ENCODE peak calls at places on chromosomes 6 and 20, in ten cellular contexts. D is upper lobe of left lung, I is endothelial cell, O is psoas muscle, M is pancreas, N is fibroblast of the aortic adventitia, C is uterus, U is fibroblast of mammary gland, R is B cell, J is HFFc6. W is an unnamed sample.

GRCh38 chr6:36492092-36492491 is 49.3 kb downstream of the KCTD20 start:
- DNase-seq in D (no peak), I (no peak), O (no peak), M (no peak), N (no peak), C (no peak), U (no peak), R (no peak), J (no peak), W (no peak)

GRCh38 chr6:133171989-133172604 is 69.1 kb upstream of the EYA4 start:
- DNase-seq in D (peak), I (no peak), O (no peak), M (no peak), N (no peak), C (no peak), U (no peak), R (no peak), J (no peak), W (no peak)

GRCh38 chr6:95280690-95281273 is 296.6 kb upstream of the MANEA start:
- DNase-seq in D (no peak), I (peak), O (no peak), M (no peak), N (peak), C (no peak), U (peak), R (no peak), J (no peak), W (no peak)

GRCh38 chr6:35967059-35967769 is 46.3 kb upstream of the SRPK1 start:
- DNase-seq in D (no peak), I (no peak), O (no peak), M (no peak), N (no peak), C (no peak), U (no peak), R (no peak), J (no peak), W (no peak)

GRCh38 chr20:31505903-31506302 is 8.3 kb upstream of the HM13 start:
- DNase-seq in D (no peak), I (no peak), O (no peak), M (no peak), N (no peak), C (no peak), U (no peak), R (no peak), J (no peak), W (no peak)

GRCh38 chr6:1636971-1637871 is 27.5 kb downstream of the FOXC1 start:
- DNase-seq in D (peak), I (no peak), O (no peak), M (peak), N (no peak), C (no peak), U (no peak), R (no peak), J (no peak), W (no peak)

GRCh38 chr6:130307752-130308361 is 58.0 kb upstream of the TMEM200A start:
- DNase-seq in D (no peak), I (no peak), O (no peak), M (no peak), N (peak), C (no peak), U (peak), R (no peak), J (peak), W (no peak)

GRCh38 chr20:13397300-13397724 is 176.2 kb downstream of the ISM1 start:
- DNase-seq in D (no peak), I (no peak), O (no peak), M (no peak), N (peak), C (no peak), U (peak), R (no peak), J (peak), W (no peak)

GRCh38 chr6:149335924-149336323 is 18.4 kb downstream of the TAB2 start:
- DNase-seq in D (no peak), I (no peak), O (peak), M (no peak), N (peak), C (no peak), U (peak), R (no peak), J (peak), W (no peak)

GRCh38 chr20:32585011-32585518 is at the start of gene NOL4L:
- DNase-seq in D (peak), I (peak), O (no peak), M (no peak), N (no peak), C (no peak), U (peak), R (peak), J (no peak), W (no peak)

GRCh38 chr20:9458075-9458818 is 56.1 kb upstream of the LAMP5 start:
- DNase-seq in D (no peak), I (peak), O (no peak), M (no peak), N (no peak), C (no peak), U (peak), R (no peak), J (no peak), W (no peak)

GRCh38 chr6:37565267-37566208 is 65.8 kb upstream of the CCDC167 start:
- DNase-seq in D (peak), I (peak), O (no peak), M (no peak), N (no peak), C (no peak), U (no peak), R (no peak), J (no peak), W (no peak)

GRCh38 chr6:170446841-170447560 is 106.1 kb downstream of the PSMB1 start:
- DNase-seq in D (peak), I (no peak), O (no peak), M (no peak), N (no peak), C (no peak), U (no peak), R (no peak), J (no peak), W (no peak)

GRCh38 chr20:41141153-41141815 is 3.9 kb downstream of the PLCG1 start:
- DNase-seq in D (peak), I (peak), O (peak), M (no peak), N (no peak), C (peak), U (peak), R (no peak), J (no peak), W (no peak)

GRCh38 chr20:17682889-17683198 is 802 bp upstream of the RRBP1 start:
- DNase-seq in D (no peak), I (no peak), O (no peak), M (no peak), N (no peak), C (no peak), U (no peak), R (no peak), J (no peak), W (no peak)
- TF ChIP-seq CTCF in D (peak), I (peak), O (no peak), M (no peak), N (no peak), C (no peak), U (no peak), R (peak), J (peak), W (no peak)

GRCh38 chr6:71414486-71414885 is 125.9 kb downstream of the OGFRL1 start:
- DNase-seq in D (no peak), I (no peak), O (no peak), M (no peak), N (no peak), C (no peak), U (no peak), R (no peak), J (no peak), W (no peak)

GRCh38 chr6:71421611-71422010 is 133.0 kb downstream of the OGFRL1 start:
- DNase-seq in D (no peak), I (no peak), O (no peak), M (no peak), N (no peak), C (no peak), U (no peak), R (no peak), J (no peak), W (no peak)

GRCh38 chr6:71419217-71419953 is 130.8 kb downstream of the OGFRL1 start:
- DNase-seq in D (peak), I (no peak), O (no peak), M (peak), N (peak), C (peak), U (peak), R (no peak), J (no peak), W (no peak)

GRCh38 chr6:71420693-71421328 is 132.2 kb downstream of the OGFRL1 start:
- DNase-seq in D (peak), I (peak), O (peak), M (peak), N (peak), C (peak), U (peak), R (peak), J (peak), W (peak)

DNA sequence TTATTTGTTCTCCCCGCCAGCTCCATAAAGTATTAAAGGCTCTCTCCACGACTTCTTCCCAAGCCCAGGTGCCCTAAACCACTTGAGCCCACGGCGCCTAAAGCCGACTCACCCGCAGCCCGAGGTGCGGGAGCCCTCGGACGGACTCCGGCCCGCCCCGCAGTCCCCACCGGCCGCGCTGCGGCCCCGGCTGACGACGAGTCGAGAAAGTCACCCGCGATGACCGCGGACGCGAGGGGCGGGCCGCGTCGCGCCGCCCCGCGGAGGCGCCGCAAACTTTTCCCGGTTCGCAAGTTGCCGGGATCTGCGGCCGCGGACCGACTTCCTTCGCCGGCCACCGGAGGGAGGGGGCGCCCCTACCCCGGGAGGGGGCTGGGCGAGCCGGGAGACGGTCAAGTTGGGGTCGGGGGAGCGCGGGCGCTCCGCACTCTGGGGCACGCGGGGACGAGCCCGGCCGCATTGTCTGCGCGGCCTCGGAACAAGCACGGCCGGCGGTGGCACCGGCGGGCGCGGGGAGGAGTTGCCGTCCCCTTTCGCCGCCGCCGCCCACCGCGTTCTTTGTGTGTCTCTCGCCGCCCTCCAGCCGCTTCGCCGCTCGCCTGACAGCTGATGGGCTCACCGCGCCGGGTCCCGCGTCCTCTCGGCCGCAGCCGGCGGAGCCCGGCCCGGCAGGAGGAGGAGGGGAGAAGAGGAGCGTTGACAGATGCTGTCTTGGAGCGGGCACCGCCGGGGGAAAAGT is 131.5 kb downstream of the OGFRL1 start:
- DNase-seq in D (peak), I (peak), O (peak), M (peak), N (no peak), C (peak), U (peak), R (peak), J (no peak), W (peak)
- TF ChIP-seq CTCF in D (peak), I (no peak), O (peak), M (peak), N (peak), C (peak), U (no peak), R (no peak), J (peak), W (no peak)

DNA sequence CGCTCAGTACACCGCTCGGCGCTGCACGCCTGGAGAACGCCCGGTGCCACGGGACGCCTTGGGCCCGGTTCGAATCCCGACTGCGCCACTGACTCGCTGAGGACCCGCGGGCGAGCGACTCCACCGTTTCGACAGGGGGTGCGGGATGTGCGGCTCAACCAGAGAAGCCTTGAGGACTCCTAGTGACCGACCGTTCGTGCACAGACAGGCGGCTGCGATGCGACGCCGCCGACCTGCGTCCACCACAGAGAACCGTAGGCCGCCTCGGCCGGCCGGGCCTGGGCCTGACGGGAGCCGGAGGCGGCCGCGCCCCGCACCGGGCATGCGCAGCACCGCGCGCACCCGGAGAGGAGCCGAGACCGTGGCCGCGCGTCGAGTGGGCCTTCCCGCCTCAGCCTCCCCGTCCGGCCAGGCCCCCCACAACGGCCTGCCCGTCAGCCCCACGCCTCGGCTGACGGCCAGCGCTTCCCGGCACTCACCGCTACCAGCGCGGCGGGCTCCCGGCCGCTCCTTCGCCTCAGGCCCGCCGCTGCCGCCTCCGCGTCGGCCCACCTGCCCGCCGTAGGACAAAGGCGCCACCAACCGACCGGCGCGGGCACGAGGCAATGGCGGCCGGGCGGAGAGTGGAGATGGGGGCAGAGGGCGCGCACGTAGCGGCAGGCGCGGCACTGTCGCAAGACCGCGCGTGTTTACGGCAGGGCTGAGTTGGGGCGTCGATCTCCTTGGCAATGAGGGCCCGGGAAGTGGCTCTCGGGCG is at the start of gene NCOA5:
- DNase-seq in D (peak), I (peak), O (peak), M (peak), N (peak), C (peak), U (peak), R (peak), J (peak), W (peak)
- TF ChIP-seq CTCF in D (no peak), I (peak), O (peak), M (no peak), N (no peak), C (peak), U (no peak), R (peak), J (peak), W (peak)

DNA sequence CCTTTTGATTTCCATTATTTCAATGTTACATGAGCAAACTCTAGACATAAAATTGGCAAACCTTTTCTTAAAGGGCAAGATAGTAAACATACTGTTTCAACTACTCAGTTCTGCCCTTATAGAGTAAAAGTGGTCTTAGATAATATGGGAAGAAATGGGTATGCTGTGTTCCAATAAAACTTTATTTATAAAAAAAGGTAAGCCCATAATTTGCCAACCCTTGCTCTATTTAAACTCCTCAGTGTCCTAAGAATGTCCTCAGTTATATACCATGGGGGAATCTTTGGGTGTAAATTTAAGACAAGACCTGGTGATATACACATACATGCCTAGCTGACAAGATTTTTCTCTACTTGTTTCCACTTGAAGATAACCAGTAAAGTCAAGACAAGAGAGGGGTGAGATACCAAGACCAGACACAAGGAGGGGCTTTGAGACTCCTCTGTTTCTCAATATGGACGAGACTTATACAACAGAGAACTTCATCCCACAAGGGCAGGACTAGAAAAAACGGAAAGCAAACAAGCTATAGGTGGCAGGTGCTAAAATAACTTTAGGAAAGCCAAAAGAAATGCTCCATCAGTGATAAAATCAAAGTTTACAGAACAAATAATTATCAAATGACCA is 10.5 kb downstream of the SNX3 start:
- DNase-seq in D (no peak), I (no peak), O (no peak), M (no peak), N (peak), C (no peak), U (peak), R (no peak), J (peak), W (no peak)
- TF ChIP-seq CTCF in D (no peak), I (peak), O (no peak), M (no peak), N (peak), C (no peak), U (peak), R (peak), J (peak), W (no peak)

DNA sequence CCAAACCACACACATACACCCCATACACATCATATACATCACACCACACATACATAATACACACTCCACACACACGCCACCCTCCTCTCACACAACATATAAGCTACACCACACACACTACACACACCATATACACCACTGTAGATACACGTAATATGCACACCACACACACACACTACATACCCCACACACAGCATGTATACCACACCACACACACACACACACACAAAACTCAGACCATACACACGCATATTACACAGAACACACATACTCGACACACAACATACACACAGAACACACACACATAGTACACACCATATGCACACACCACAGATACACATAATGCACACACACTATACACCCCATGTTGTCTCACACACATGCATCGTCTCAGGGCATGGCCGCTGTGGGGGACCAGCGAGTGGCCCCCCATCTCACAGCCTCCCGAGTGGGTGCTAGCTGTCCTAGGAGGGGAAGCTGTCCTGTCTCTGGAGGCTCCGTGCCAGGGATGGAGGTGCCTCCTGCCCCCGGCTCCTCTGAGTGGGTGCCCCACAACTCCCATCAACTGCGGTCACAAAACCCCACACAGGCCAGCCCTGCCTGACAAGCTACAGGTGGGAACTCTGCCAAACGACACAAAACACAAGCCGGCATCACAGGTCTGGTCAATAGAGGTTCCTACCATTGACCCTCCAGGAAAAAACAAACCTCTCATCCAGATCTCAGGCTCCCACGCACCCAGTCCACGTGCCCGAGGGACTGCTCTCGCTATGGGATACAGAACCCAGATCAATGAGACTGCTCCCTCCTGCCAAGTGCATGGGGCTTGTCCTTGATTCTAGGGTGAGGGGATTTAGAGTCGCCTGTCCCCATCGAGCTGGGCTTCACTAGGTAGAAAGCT is 49.1 kb downstream of the DACT2 start:
- DNase-seq in D (no peak), I (no peak), O (no peak), M (no peak), N (no peak), C (no peak), U (no peak), R (no peak), J (no peak), W (no peak)
- TF ChIP-seq CTCF in D (no peak), I (no peak), O (no peak), M (no peak), N (no peak), C (no peak), U (no peak), R (no peak), J (no peak), W (no peak)

GRCh38 chr6:140670013-140670412 is 1295.6 kb upstream of the CITED2 start:
- DNase-seq in D (no peak), I (no peak), O (no peak), M (no peak), N (peak), C (no peak), U (peak), R (no peak), J (no peak), W (no peak)

GRCh38 chr6:140669321-140669720 is 1294.9 kb upstream of the CITED2 start:
- DNase-seq in D (no peak), I (no peak), O (no peak), M (no peak), N (peak), C (no peak), U (no peak), R (no peak), J (no peak), W (no peak)

GRCh38 chr6:140671926-140672325 is 1297.5 kb upstream of the CITED2 start:
- DNase-seq in D (no peak), I (no peak), O (no peak), M (no peak), N (no peak), C (no peak), U (peak), R (no peak), J (no peak), W (no peak)
- TF ChIP-seq CTCF in D (no peak), I (no peak), O (no peak), M (no peak), N (no peak), C (no peak), U (peak), R (no peak), J (no peak), W (peak)

DNA sequence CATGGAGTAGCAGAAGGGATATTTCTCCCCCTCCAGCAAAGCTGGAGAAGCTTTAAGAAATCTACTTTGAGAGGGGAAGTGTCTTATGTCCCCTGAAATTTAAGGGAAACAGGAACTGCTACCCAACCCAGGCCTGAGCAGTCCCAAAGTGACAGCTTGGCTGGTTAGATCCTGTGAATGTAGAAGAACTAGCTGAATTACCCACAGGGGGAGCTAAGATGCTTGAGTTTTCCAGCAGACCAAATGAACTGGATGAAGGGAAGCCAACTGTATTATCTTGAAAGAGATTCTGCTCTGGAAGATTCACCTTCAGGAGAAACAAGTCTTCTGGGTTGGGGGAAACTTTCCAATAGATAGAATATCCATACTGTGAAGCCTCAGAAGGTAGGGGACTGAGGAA is 303.3 kb upstream of the MMS22L start:
- DNase-seq in D (no peak), I (peak), O (no peak), M (no peak), N (peak), C (no peak), U (peak), R (no peak), J (no peak), W (no peak)
- TF ChIP-seq CTCF in D (no peak), I (peak), O (peak), M (no peak), N (no peak), C (no peak), U (no peak), R (no peak), J (no peak), W (peak)

W was measured in GM10248.